ENCODE peak calls at places on chromosomes 3 and 15, in four cellular contexts. E, B, Q and O are unnamed samples.

GRCh38 chr3:27387625-27388024 is 18.4 kb upstream of the NEK10 start:
- DNase-seq in Q (no peak), B (no peak), E (no peak), O (no peak)

GRCh38 chr15:57502116-57502515 is 89.6 kb upstream of the MYZAP start:
- DNase-seq in E (no peak), B (no peak), Q (no peak), O (no peak)

GRCh38 chr15:60720084-60720483 is 241.1 kb upstream of the ICE2 start:
- DNase-seq in E (no peak), Q (no peak), B (no peak), O (no peak)

GRCh38 chr3:45599424-45599886 is 4.9 kb downstream of the LIMD1 start:
- DNase-seq in Q (no peak), E (peak; percentile 79), B (no peak), O (no peak)

GRCh38 chr3:128372707-128373533 is 93.8 kb downstream of the DNAJB8 start:
- DNase-seq in Q (no peak), B (no peak), E (no peak), O (no peak)

GRCh38 chr3:8985411-8985831 is 22.1 kb upstream of the RAD18 start:
- DNase-seq in B (no peak), Q (no peak), E (no peak), O (no peak)

GRCh38 chr15:66101715-66102395 is 151.7 kb downstream of the MEGF11 start:
- DNase-seq in Q (no peak), E (no peak), B (no peak), O (no peak)

GRCh38 chr3:151305778-151306157 is 10.9 kb downstream of the GPR87 start:
- DNase-seq in Q (no peak), E (no peak), B (no peak), O (no peak)

GRCh38 chr3:1055870-1056269 is 37.0 kb upstream of the CNTN6 start:
- DNase-seq in E (no peak), Q (no peak), B (no peak), O (no peak)

GRCh38 chr15:90665288-90666134 is 51.6 kb upstream of the BLM start:
- DNase-seq in E (peak; percentile 86), B (peak; percentile 64), Q (peak; percentile 75), O (peak; percentile 66)

GRCh38 chr3:74643636-74644035 is 29.2 kb upstream of the CNTN3 start:
- DNase-seq in B (no peak), Q (peak; percentile 54), E (no peak), O (peak; percentile 80)